ENCODE peak calls at places on chromosomes 5 and 9, in four cellular contexts. O is GM12891, Y is K562, L is GM12878. J is an unnamed sample.

GRCh38 chr5:8050616-8051015 is 181.7 kb downstream of the MTRR start:
- DNase-seq in Y (no peak), O (no peak), L (no peak), J (no peak)

GRCh38 chr9:97598461-97599288 is 34.5 kb downstream of the TSTD2 start:
- DNase-seq in L (peak), Y (peak), O (peak), J (peak)

GRCh38 chr9:91991621-91992435 is 41.8 kb upstream of the ROR2 start:
- DNase-seq in L (no peak), Y (no peak), O (no peak), J (no peak)

GRCh38 chr9:133029994-133030316 is 842 bp upstream of the GTF3C5 start:
- DNase-seq in L (no peak), Y (no peak), O (no peak), J (no peak)

GRCh38 chr5:112551437-112552018 is 132.5 kb upstream of the EPB41L4A start:
- DNase-seq in L (no peak), O (no peak), Y (peak), J (no peak)

GRCh38 chr5:58042933-58043606 is 416.8 kb downstream of the PLK2 start:
- DNase-seq in L (no peak), O (no peak), Y (peak), J (no peak)

GRCh38 chr5:146794326-146795029 is 84.1 kb downstream of the PPP2R2B start:
- DNase-seq in L (no peak), Y (no peak), O (no peak), J (no peak)

GRCh38 chr5:133753856-133754255 is 141.5 kb upstream of the FSTL4 start:
- DNase-seq in O (no peak), Y (no peak), L (no peak), J (no peak)

GRCh38 chr9:372143-372542 is 157.5 kb downstream of the DOCK8 start:
- DNase-seq in O (no peak), Y (no peak), L (no peak), J (no peak)

GRCh38 chr9:132842124-132843005 is 35.7 kb downstream of the AK8 start:
- DNase-seq in O (no peak), L (no peak), Y (no peak), J (no peak)

GRCh38 chr5:1668141-1668721 is 131.4 kb downstream of the MRPL36 start:
- DNase-seq in O (no peak), Y (peak), L (no peak), J (no peak)

GRCh38 chr9:18473551-18474279 is at the start of gene ADAMTSL1:
- DNase-seq in O (no peak), Y (no peak), L (no peak), J (no peak)

GRCh38 chr5:98638701-98639100 is 134.8 kb upstream of the RGMB start:
- DNase-seq in Y (no peak), O (no peak), L (no peak), J (no peak)

GRCh38 chr9:91071185-91071990 is 269.8 kb downstream of the SYK start:
- DNase-seq in O (no peak), Y (no peak), L (no peak), J (no peak)

GRCh38 chr5:2895196-2895595 is 143.7 kb upstream of the IRX2 start:
- DNase-seq in O (no peak), L (no peak), Y (no peak), J (no peak)

GRCh38 chr9:86546712-86547111 is 192.5 kb upstream of the TUT7 start:
- DNase-seq in L (no peak), O (no peak), Y (no peak), J (no peak)

GRCh38 chr5:172421-172820 is 18.9 kb upstream of the LRRC14B start:
- DNase-seq in Y (no peak), L (no peak), O (no peak), J (no peak)

GRCh38 chr5:72242796-72243475 is 77.1 kb downstream of the MRPS27 start:
- DNase-seq in Y (no peak), O (no peak), L (no peak), J (no peak)

GRCh38 chr5:81558188-81558587 is 164.3 kb upstream of the ACOT12 start:
- DNase-seq in O (no peak), L (no peak), Y (no peak), J (no peak)

DNA sequence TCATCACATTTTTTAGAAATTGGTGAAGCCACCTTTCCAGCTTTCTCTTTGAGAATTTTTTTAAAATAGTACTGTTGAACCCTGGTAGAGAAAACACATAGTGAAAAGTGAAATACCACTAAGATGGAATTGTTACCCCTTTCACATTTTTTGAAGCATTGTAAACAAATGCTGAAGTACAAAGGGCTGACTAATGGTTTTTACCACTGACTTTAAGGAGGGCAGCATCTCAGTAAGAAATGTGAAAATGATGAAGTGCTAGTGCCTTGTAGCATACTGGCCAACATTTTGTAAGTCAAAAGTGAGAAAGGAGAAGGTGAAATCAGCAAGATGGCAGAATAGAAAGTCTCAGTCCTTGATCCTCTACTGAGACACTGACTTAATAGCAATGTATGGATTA is 320.6 kb downstream of the PJA2 start:
- DNase-seq in Y (no peak), O (no peak), L (no peak), J (no peak)
- TF ChIP-seq SPI1 in Y (no peak), O (no peak), L (no peak), J (no peak)

DNA sequence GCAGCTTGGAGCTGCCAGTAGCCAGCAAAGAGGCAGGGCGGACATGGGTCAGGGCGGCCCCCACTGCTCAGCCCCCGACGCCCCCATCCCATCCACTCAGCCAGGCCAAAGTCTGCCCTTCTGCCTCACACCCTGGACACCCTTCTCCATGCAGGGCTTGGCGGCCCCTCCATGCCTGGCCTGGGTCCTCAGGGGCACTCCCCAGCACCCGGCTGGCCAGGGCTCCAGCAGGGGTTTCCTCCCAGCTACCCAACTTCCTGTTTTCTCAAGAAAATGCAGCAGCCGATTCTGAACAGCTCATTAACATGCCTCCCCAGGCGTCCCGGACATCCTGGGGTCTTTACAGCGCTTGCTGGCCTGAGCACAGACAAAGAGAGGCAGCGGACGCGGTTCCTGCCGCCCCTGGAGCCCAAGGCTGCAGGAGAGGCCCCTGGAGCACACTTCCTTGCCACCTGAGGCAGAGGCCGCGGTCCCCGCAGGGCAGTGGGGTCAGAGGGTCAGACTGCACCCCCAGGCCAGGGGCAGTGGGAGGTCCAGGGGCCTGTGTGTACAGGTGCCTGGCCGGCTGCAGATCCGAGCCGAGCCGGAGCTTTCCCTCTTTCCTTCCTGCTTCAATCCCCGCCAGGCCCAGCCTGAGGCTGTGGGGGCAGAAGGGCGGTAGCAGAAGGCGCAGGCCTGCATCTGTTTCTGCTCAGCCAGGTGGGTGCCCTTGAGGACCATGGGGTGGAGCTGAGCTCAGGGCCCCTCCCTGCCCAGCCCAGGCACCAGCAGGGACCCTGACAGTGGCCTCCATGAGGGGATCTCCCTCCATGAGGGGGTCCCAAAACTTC is 18.7 kb upstream of the NRARP start:
- DNase-seq in L (no peak), Y (no peak), O (peak), J (no peak)
- TF ChIP-seq SPI1 in L (peak), Y (peak), O (peak), J (peak)

DNA sequence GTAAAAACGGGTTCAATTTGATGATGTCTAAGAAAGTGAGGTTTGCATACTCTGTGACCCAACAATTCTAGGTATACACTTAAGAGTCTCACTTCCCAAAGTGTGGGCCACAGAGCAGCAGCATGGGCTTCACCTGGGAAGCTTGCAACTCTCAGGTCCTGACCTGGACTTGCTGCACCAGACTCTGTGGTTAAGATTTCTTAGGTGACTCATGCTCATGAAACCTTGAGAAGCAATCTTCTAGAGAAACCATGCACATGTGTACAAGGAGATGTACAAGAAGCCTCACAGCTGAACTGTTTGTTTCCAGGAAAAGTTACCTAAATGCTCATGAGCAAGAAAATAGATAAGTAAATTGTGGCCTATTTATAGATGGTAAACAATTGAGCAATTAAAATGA is 30.0 kb downstream of the DNAJC21 start:
- DNase-seq in Y (no peak), O (peak), L (peak), J (no peak)
- TF ChIP-seq SPI1 in Y (no peak), O (peak), L (peak), J (no peak)

DNA sequence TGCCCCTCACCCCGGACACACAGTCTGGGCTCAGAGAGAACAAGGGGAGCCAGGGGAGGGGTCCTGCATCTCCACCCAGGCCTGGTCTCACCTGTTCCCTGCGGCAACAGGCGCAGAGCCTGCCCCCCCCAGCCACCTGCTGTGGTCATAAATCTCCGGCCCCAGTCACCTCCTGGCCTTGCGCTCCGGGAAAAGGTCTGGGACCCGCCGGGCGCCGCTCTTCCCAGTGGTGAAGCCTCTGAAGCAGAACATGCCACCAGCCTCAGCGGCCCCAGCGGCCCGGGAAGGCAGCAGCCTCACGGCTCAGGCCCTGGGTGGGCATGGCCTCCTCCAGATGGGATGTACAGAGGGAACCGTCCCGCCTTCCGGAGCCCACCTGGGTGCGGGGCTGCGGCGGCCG is 20.6 kb downstream of the NOTCH1 start:
- DNase-seq in L (no peak), O (no peak), Y (no peak), J (no peak)
- TF ChIP-seq SPI1 in L (no peak), O (no peak), Y (no peak), J (no peak)

DNA sequence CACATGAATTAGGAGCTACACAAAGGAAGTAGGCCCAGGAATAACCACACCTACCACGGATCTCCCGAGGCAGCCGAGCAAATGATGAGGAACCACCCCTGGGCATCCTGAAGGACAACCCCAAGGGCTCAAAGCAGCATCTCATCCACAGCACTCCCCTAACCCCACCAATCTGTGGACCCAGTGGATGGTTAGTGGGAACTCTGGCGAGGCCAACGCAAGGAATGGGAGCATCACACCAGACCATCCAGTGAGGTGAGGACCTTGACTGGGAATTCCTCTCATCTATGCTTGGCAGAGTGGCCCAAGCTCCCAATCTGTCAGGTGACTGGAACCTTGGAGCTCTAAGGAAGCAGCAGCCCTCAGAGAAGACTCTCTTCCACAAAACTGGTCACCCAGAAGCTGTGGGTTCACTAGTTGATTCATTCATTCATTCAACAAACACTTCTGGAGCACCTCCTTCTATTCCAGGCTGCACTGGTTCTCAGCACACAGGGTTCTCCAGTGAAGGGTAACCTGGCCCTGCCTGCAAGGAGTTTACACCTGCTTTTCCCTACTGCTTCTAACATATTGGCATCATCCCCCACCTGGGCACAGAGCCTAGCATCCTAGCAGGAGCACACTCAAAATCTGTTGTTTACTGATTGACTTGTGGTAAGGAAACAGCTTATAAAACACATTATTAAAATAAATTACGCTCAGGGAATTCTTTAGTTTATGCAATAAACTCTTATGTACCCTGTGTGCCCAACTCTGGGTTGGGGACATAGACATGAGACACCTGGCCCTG is 4.9 kb downstream of the ACSL6 start:
- DNase-seq in L (no peak), Y (no peak), O (no peak), J (no peak)
- TF ChIP-seq SPI1 in L (no peak), Y (no peak), O (no peak), J (no peak)

DNA sequence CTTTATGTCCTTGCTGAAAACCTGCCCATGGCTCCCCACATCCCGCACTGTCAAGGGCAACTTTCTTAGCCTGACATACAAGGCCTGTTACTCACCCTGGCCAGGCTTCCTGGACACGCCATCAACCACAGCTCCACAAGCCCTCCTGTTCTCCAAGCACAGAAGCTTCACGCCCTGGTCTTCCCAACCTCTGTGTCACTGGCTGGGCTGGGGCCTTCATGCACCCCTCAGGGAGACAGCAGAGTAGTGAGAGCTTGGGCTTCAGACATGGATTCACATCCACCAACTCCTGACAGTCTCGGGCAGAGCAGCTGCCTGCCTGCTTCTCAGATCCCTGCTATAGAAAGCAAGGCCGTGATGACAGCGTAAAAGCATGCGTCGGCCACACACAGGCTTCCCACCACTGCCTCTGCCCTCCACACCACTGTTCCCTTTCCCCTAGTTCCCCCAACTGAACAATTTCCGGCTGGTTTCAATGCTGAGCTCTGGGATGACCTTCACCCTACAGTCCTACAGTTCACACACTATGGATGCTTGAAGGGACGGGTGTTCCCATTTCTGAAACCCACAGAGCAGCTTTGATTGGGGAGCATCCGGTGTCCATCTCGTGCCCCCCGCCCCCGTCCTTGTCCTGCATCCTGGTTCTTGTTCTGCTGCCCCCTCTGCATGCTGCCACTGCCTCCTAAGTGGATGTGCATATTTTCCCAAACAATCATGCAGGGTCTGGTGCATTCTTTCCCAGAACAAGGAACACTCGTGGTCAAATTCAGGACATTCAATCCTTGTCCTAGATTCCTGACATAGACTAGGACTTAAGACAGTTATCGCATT is 33.4 kb upstream of the ADAMTS2 start:
- DNase-seq in O (no peak), Y (no peak), L (no peak), J (no peak)
- TF ChIP-seq SPI1 in O (no peak), Y (no peak), L (no peak), J (no peak)

GRCh38 chr9:20981486-20981885 is 50.0 kb downstream of the HACD4 start:
- DNase-seq in L (no peak), Y (no peak), O (no peak), J (no peak)
- TF ChIP-seq SPI1 in L (no peak), Y (no peak), O (no peak), J (no peak)

GRCh38 chr9:137707361-137707760 is 88.6 kb downstream of the EHMT1 start:
- DNase-seq in Y (no peak), O (no peak), L (no peak), J (no peak)

GRCh38 chr9:137710751-137711150 is 91.9 kb downstream of the EHMT1 start:
- DNase-seq in O (no peak), Y (no peak), L (no peak), J (no peak)

GRCh38 chr9:137705906-137706305 is 87.1 kb downstream of the EHMT1 start:
- DNase-seq in O (no peak), L (no peak), Y (peak), J (no peak)

GRCh38 chr9:137709411-137710101 is 90.8 kb downstream of the EHMT1 start:
- DNase-seq in L (no peak), Y (no peak), O (no peak), J (no peak)

GRCh38 chr9:137708590-137709284 is 89.9 kb downstream of the EHMT1 start:
- DNase-seq in L (no peak), Y (no peak), O (no peak), J (no peak)
- TF ChIP-seq SPI1 in L (no peak), Y (no peak), O (no peak), J (no peak)